ENCODE peak calls at places on chromosomes 2 and 18, in eight cellular contexts. X is AG04450, V is thoracic aorta, U is GM12878, O is astrocyte of the cerebellum, K is GM12865, W is AG10803, H is MM.1S. T is an unnamed sample.
A peak's percentile ranks its signal among the peaks of the same experiment; 100 is the strongest.

GRCh38 chr2:50922506-50922905 is 109.4 kb downstream of the NRXN1 start:
- DNase-seq in X (no peak), V (no peak), U (no peak), O (no peak), K (no peak), W (no peak), H (no peak), T (no peak)

GRCh38 chr18:42813570-42813969 is 301.9 kb downstream of the RIT2 start:
- DNase-seq in X (no peak), V (no peak), U (no peak), O (no peak), K (no peak), W (no peak), H (no peak), T (no peak)

GRCh38 chr2:34736482-34736881 is 1137.4 kb upstream of the FAM98A start:
- DNase-seq in X (no peak), V (no peak), U (no peak), O (no peak), K (no peak), W (no peak), H (no peak), T (no peak)

GRCh38 chr2:239729681-239730566 is 295.2 kb downstream of the NDUFA10 start:
- DNase-seq in X (no peak), V (no peak), U (no peak), O (no peak), K (no peak), W (no peak), H (no peak), T (peak; percentile 16)

GRCh38 chr2:237603718-237604362 is 13.3 kb upstream of the RAB17 start:
- DNase-seq in X (peak; percentile 15), V (no peak), U (peak; percentile 35), O (no peak), K (peak; percentile 52), W (no peak), H (peak; percentile 91), T (peak; percentile 36)

GRCh38 chr2:182321096-182321495 is 105.7 kb downstream of the PDE1A start:
- DNase-seq in X (no peak), V (no peak), U (no peak), O (no peak), K (no peak), W (no peak), H (no peak), T (no peak)

GRCh38 chr2:45329045-45329677 is 281.9 kb downstream of the SRBD1 start:
- DNase-seq in X (no peak), V (no peak), U (no peak), O (no peak), K (no peak), W (peak; percentile 25), H (no peak), T (no peak)

GRCh38 chr18:26386002-26386401 is 159.8 kb downstream of the TAF4B start:
- DNase-seq in X (no peak), V (no peak), U (no peak), O (peak; percentile 46), K (no peak), W (peak; percentile 58), H (no peak), T (no peak)

GRCh38 chr2:127514485-127514884 is 11.8 kb downstream of the IWS1 start:
- DNase-seq in X (no peak), V (no peak), U (no peak), O (no peak), K (no peak), W (no peak), H (no peak), T (no peak)

GRCh38 chr2:9097871-9098270 is 94.4 kb upstream of the MBOAT2 start:
- DNase-seq in X (no peak), V (no peak), U (no peak), O (no peak), K (no peak), W (no peak), H (no peak), T (no peak)

GRCh38 chr2:109702250-109702985 is 88.3 kb downstream of the SOWAHC start:
- DNase-seq in X (no peak), V (no peak), U (no peak), O (peak; percentile 28), K (no peak), W (peak; percentile 91), H (no peak), T (no peak)

GRCh38 chr2:53087282-53087882 is 680.2 kb upstream of the CHAC2 start:
- DNase-seq in X (no peak), V (no peak), U (no peak), O (peak; percentile 29), K (no peak), W (peak; percentile 38), H (no peak), T (no peak)

GRCh38 chr2:230473378-230473777 is 57.4 kb downstream of the SP100 start:
- DNase-seq in X (no peak), V (no peak), U (no peak), O (no peak), K (peak; percentile 60), W (no peak), H (no peak), T (peak; percentile 57)

GRCh38 chr18:59272971-59273935 is at the start of gene RAX:
- DNase-seq in X (no peak), V (no peak), U (no peak), O (no peak), K (no peak), W (no peak), H (no peak), T (no peak)

GRCh38 chr18:48249841-48250240 is 159.3 kb downstream of the ZBTB7C start:
- DNase-seq in X (no peak), V (no peak), U (no peak), O (no peak), K (no peak), W (no peak), H (no peak), T (no peak)

GRCh38 chr2:204645018-204645775 is 99.9 kb downstream of the PARD3B start:
- DNase-seq in X (no peak), V (no peak), U (no peak), O (no peak), K (no peak), W (peak; percentile 29), H (no peak), T (no peak)
- H3K4me3 ChIP-seq in X (no peak overlapping the region), V (no peak overlapping the region), U (no peak overlapping the region), O (no peak overlapping the region), K (no peak overlapping the region), W (no peak overlapping the region), H (no peak overlapping the region), T (no peak overlapping the region)

GRCh38 chr2:241310917-241311566 is 4.4 kb downstream of the HDLBP start:
- DNase-seq in X (no peak), V (no peak), U (no peak), O (no peak), K (peak; percentile 72), W (no peak), H (no peak), T (no peak)

GRCh38 chr2:241309684-241310117 is 5.8 kb downstream of the HDLBP start:
- DNase-seq in X (no peak), V (no peak), U (peak; percentile 74), O (no peak), K (peak; percentile 89), W (peak; percentile 58), H (peak; percentile 79), T (peak; percentile 83)

GRCh38 chr2:241308832-241309500 is 6.5 kb downstream of the HDLBP start:
- DNase-seq in X (no peak), V (no peak), U (no peak), O (no peak), K (no peak), W (no peak), H (no peak), T (no peak)

GRCh38 chr2:241307055-241307454 is 8.4 kb downstream of the HDLBP start:
- DNase-seq in X (no peak), V (no peak), U (no peak), O (no peak), K (no peak), W (no peak), H (peak; percentile 76), T (no peak)

DNA sequence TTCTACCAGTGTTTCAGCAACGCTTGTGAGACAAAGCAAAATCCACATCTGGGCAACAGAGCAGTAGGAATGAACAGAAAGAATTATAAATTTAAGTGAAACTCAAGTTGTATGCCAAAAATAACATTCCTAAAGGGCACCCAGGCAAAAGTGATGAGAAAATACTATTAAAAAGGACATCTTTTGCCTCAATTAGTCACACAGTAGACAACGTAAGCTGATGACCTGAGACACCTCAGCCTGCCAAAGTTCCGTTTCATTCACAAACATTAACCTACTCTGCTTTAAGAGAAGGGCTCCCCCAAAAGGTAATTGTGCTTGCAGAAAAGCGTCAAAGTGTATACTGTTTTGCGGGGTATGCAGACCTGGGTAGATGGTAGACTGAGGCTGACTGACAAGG is 7.2 kb downstream of the HDLBP start:
- DNase-seq in X (no peak), V (no peak), U (no peak), O (peak; percentile 55), K (no peak), W (peak; percentile 55), H (no peak), T (no peak)
- H3K4me3 ChIP-seq in X (no peak overlapping the region), V (no peak overlapping the region), U (no peak overlapping the region), O (no peak overlapping the region), K (no peak overlapping the region), W (no peak overlapping the region), H (no peak overlapping the region), T (no peak overlapping the region)

DNA sequence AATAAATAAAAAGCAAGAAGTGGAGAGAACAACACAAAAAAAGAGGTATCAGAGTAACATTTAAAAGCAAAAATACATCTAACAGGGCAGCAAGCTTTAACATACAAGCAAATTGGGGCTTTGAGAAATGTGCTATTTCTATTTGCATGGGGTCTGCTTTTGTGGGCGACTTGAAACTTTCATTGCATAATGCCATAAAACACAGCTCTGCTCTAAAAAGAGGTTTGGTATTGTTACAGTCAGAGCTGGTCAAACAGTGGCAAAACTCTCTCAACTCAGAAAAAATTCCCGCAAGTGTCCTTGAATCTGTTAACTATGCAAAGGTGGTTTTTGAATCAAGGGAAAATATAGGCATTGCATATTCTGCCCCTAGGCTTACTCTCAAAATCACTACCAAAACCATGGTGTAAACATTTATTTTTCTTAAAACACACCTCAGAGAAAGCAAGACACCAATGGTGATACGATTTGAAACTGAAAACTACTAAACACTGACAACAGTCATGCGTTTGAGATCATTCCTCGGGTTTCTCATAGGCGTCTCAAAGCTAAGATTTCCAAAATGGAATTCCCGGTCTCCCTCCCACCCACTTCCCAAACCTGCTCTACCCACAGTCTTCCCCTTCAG is 45.5 kb downstream of the RNF152 start:
- DNase-seq in X (no peak), V (no peak), U (peak; percentile 16), O (no peak), K (peak; percentile 53), W (no peak), H (no peak), T (no peak)
- H3K4me3 ChIP-seq in X (no peak overlapping the region), V (no peak overlapping the region), U (no peak overlapping the region), O (no peak overlapping the region), K (peak overlapping the region; percentile 5), W (no peak overlapping the region), H (no peak overlapping the region), T (no peak overlapping the region)

DNA sequence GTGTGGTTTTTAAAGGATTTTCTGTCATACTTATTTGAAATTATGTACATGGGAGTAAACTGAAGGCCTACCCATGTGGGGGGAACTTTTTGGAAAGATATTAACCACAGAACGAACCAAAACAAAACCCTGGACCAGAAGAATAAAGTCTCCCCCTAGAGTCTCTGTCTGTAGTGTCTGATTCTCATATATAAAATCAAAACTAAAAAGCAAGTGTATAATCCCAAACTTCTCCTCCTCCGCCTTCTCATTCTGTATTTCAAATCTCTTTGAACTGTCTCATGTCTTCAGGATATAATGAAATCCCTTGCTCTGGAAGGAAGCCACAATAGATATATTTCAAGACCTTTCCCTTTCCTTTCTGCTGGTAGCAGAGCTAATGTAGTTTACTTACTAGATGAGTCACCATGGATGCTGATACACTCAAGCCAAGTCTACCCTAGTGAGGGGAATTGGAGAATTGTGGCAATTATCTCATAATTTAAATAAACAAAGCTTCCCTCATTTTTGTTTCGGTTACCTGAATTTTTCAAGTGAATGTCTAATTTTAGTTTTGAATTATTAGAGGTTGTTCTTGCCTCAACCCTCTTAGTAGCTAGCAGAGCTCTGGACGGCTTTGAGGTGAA is 33.5 kb upstream of the CCDC93 start:
- DNase-seq in X (no peak), V (no peak), U (no peak), O (peak; percentile 39), K (no peak), W (peak; percentile 55), H (no peak), T (no peak)
- H3K4me3 ChIP-seq in X (no peak overlapping the region), V (no peak overlapping the region), U (no peak overlapping the region), O (no peak overlapping the region), K (no peak overlapping the region), W (no peak overlapping the region), H (peak overlapping the region; percentile 16), T (no peak overlapping the region)

T was measured in Jurkat, Clone E6-1.